ENCODE peak calls at places on chromosomes 2 and 18, in four cellular contexts. One of them, this sample, is unnamed.

GRCh38 chr2:9909106-9909505 is 42.4 kb upstream of the GRHL1 start:
- DNase-seq in stimulated activated naive CD8-positive, alpha-beta T cell treated with anti-CD3 and anti-CD28 coated beads, Interleukin-15, amount 100 ng/mL, for 72 hours: no peak
- DNase-seq in lower lobe of right lung: no peak
- DNase-seq in retina: no peak
- DNase-seq in this sample: no peak

GRCh38 chr2:142865924-142866323 is 11.5 kb upstream of the KYNU start:
- DNase-seq in stimulated activated naive CD8-positive, alpha-beta T cell treated with anti-CD3 and anti-CD28 coated beads, Interleukin-15, amount 100 ng/mL, for 72 hours: no peak
- DNase-seq in lower lobe of right lung: no peak
- DNase-seq in retina: no peak
- DNase-seq in this sample: peak

GRCh38 chr2:62968668-62969067 is 82.0 kb upstream of the OTX1 start:
- DNase-seq in lower lobe of right lung: no peak
- DNase-seq in retina: peak
- DNase-seq in stimulated activated naive CD8-positive, alpha-beta T cell treated with anti-CD3 and anti-CD28 coated beads, Interleukin-15, amount 100 ng/mL, for 72 hours: no peak
- DNase-seq in this sample: no peak

GRCh38 chr2:24613154-24613814 is 122.2 kb downstream of the NCOA1 start:
- DNase-seq in retina: no peak
- DNase-seq in lower lobe of right lung: no peak
- DNase-seq in stimulated activated naive CD8-positive, alpha-beta T cell treated with anti-CD3 and anti-CD28 coated beads, Interleukin-15, amount 100 ng/mL, for 72 hours: peak
- DNase-seq in this sample: peak

GRCh38 chr2:153770359-153770991 is 101.2 kb upstream of the GALNT13 start:
- DNase-seq in retina: no peak
- DNase-seq in lower lobe of right lung: no peak
- DNase-seq in stimulated activated naive CD8-positive, alpha-beta T cell treated with anti-CD3 and anti-CD28 coated beads, Interleukin-15, amount 100 ng/mL, for 72 hours: no peak
- DNase-seq in this sample: no peak

GRCh38 chr2:36663851-36664715 is 32.4 kb upstream of the VIT start:
- DNase-seq in stimulated activated naive CD8-positive, alpha-beta T cell treated with anti-CD3 and anti-CD28 coated beads, Interleukin-15, amount 100 ng/mL, for 72 hours: peak
- DNase-seq in retina: peak
- DNase-seq in lower lobe of right lung: no peak
- DNase-seq in this sample: peak

GRCh38 chr18:25340762-25341161 is 11.2 kb downstream of the ZNF521 start:
- DNase-seq in lower lobe of right lung: no peak
- DNase-seq in stimulated activated naive CD8-positive, alpha-beta T cell treated with anti-CD3 and anti-CD28 coated beads, Interleukin-15, amount 100 ng/mL, for 72 hours: no peak
- DNase-seq in retina: no peak
- DNase-seq in this sample: no peak

GRCh38 chr2:101012706-101013181 is 10.7 kb downstream of the RPL31 start:
- DNase-seq in retina: peak
- DNase-seq in stimulated activated naive CD8-positive, alpha-beta T cell treated with anti-CD3 and anti-CD28 coated beads, Interleukin-15, amount 100 ng/mL, for 72 hours: peak
- DNase-seq in lower lobe of right lung: no peak
- DNase-seq in this sample: peak

GRCh38 chr2:173652731-173653426 is 298.2 kb downstream of the CDCA7 start:
- DNase-seq in lower lobe of right lung: no peak
- DNase-seq in retina: peak
- DNase-seq in stimulated activated naive CD8-positive, alpha-beta T cell treated with anti-CD3 and anti-CD28 coated beads, Interleukin-15, amount 100 ng/mL, for 72 hours: no peak
- DNase-seq in this sample: peak

GRCh38 chr2:55093381-55093780 is 43.1 kb upstream of the RTN4 start:
- DNase-seq in stimulated activated naive CD8-positive, alpha-beta T cell treated with anti-CD3 and anti-CD28 coated beads, Interleukin-15, amount 100 ng/mL, for 72 hours: no peak
- DNase-seq in lower lobe of right lung: no peak
- DNase-seq in retina: no peak
- DNase-seq in this sample: peak

This sample was measured in M059J.